ENCODE peak calls at places on chromosomes 7 and 10, in four cellular contexts. One of them, this sample, is unnamed. For H3K4me1, the result is how much of the 10 kb centered on the place peaks cover.

GRCh38 chr10:123069271-123069670 is 60.5 kb downstream of the ACADSB start:
- DNase-seq in psoas muscle: no peak
- DNase-seq in cardiac muscle cell: no peak
- DNase-seq in kidney: no peak
- DNase-seq in this sample: no peak

GRCh38 chr7:66055321-66055956 is 20.2 kb upstream of the ASL start:
- DNase-seq in cardiac muscle cell: peak
- DNase-seq in psoas muscle: no peak
- DNase-seq in kidney: no peak
- DNase-seq in this sample: no peak

GRCh38 chr10:4213441-4213840 is 428.4 kb upstream of the KLF6 start:
- DNase-seq in psoas muscle: no peak
- DNase-seq in kidney: no peak
- DNase-seq in cardiac muscle cell: no peak
- DNase-seq in this sample: no peak

GRCh38 chr7:54292171-54292925 is 249.8 kb upstream of the VSTM2A start:
- DNase-seq in cardiac muscle cell: no peak
- DNase-seq in kidney: no peak
- DNase-seq in psoas muscle: no peak
- DNase-seq in this sample: no peak

GRCh38 chr7:84800846-84801245 is 386.0 kb downstream of the SEMA3D start:
- DNase-seq in kidney: no peak
- DNase-seq in cardiac muscle cell: no peak
- DNase-seq in psoas muscle: no peak
- DNase-seq in this sample: no peak

GRCh38 chr10:75645704-75646103 is 214.3 kb downstream of the LRMDA start:
- DNase-seq in psoas muscle: no peak
- DNase-seq in kidney: no peak
- DNase-seq in cardiac muscle cell: no peak
- DNase-seq in this sample: no peak

GRCh38 chr7:16905300-16906044 is 23.7 kb upstream of the AGR3 start:
- DNase-seq in psoas muscle: no peak
- DNase-seq in kidney: no peak
- DNase-seq in cardiac muscle cell: peak
- DNase-seq in this sample: no peak

GRCh38 chr10:51344371-51344770 is 270.1 kb downstream of the PRKG1 start:
- DNase-seq in cardiac muscle cell: no peak
- DNase-seq in psoas muscle: no peak
- DNase-seq in kidney: no peak
- DNase-seq in this sample: no peak

GRCh38 chr7:70178787-70179186 is 580.5 kb downstream of the AUTS2 start:
- DNase-seq in cardiac muscle cell: no peak
- DNase-seq in kidney: no peak
- DNase-seq in psoas muscle: no peak
- DNase-seq in this sample: no peak

GRCh38 chr10:3774814-3775670 is 10.0 kb downstream of the KLF6 start:
- DNase-seq in psoas muscle: peak
- DNase-seq in kidney: no peak
- DNase-seq in cardiac muscle cell: peak
- DNase-seq in this sample: no peak

GRCh38 chr7:121286742-121287699 is 41.8 kb upstream of the WNT16 start:
- DNase-seq in psoas muscle: no peak
- DNase-seq in cardiac muscle cell: no peak
- DNase-seq in kidney: no peak
- DNase-seq in this sample: no peak

GRCh38 chr7:117323877-117324699 is 1.2 kb upstream of the WNT2 start:
- DNase-seq in kidney: peak
- DNase-seq in cardiac muscle cell: peak
- DNase-seq in psoas muscle: peak
- DNase-seq in this sample: peak

GRCh38 chr10:68135922-68136718 is 26.8 kb downstream of the MYPN start:
- DNase-seq in psoas muscle: no peak
- DNase-seq in cardiac muscle cell: peak
- DNase-seq in kidney: no peak
- DNase-seq in this sample: no peak

GRCh38 chr7:14507617-14508016 is 394.9 kb downstream of the DGKB start:
- DNase-seq in cardiac muscle cell: peak
- DNase-seq in kidney: no peak
- DNase-seq in psoas muscle: no peak
- DNase-seq in this sample: no peak

GRCh38 chr10:44194435-44194834 is 190.5 kb downstream of the CXCL12 start:
- DNase-seq in cardiac muscle cell: no peak
- DNase-seq in psoas muscle: no peak
- DNase-seq in kidney: no peak
- DNase-seq in this sample: no peak

GRCh38 chr10:44196008-44196320 is 188.9 kb downstream of the CXCL12 start:
- DNase-seq in psoas muscle: no peak
- DNase-seq in kidney: no peak
- DNase-seq in cardiac muscle cell: no peak
- DNase-seq in this sample: no peak

GRCh38 chr10:44193567-44194220 is 191.2 kb downstream of the CXCL12 start:
- DNase-seq in psoas muscle: no peak
- DNase-seq in cardiac muscle cell: no peak
- DNase-seq in kidney: no peak
- DNase-seq in this sample: no peak

GRCh38 chr10:44196336-44196735 is 188.6 kb downstream of the CXCL12 start:
- DNase-seq in cardiac muscle cell: no peak
- DNase-seq in psoas muscle: no peak
- DNase-seq in kidney: no peak
- DNase-seq in this sample: no peak

DNA sequence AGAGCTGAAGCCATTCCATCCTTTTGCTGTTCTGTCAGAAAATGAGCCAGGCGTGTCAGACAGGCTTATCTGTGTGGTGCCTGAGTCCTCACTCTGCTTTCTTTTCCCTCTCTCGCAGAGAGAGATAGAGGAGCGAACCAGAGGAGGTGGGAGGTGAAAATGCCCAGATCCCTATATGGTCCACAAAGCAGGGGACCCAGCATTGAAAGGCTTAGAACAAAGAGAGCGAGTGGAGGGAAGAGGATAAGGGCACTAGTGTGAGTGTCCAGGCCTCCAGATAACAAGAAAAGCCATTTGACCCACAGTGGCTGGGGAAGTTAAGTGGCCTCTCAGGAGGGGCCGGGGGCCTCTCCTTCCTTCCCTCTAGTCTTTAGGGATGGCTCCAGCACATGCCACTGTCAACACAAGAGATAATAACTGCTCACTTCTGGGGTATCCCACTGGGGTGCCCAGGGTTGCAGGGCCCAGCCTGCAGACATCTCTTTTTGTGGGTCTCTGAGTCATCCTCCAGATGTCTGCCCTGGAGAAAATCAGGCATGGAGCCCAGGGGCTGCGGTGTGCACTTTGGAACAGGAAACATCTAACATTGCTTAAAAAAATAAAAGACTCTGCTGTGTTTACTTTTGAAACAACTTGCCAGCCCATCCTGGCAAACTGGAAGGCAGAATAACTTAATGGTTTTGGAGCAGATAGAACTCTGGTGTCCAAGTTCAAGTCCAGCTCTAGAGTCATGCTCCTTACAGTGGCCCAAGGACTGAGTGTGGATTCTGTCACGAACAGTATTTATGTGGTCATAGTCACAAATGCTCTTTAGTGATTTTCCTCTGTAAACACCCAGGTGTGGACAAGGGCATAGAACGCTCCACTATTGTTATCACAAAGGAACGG is 189.5 kb downstream of the CXCL12 start:
- DNase-seq in cardiac muscle cell: peak
- DNase-seq in kidney: no peak
- DNase-seq in psoas muscle: peak
- DNase-seq in this sample: no peak
- H3K4me3 ChIP-seq in cardiac muscle cell: no peak
- H3K4me3 ChIP-seq in kidney: no peak
- H3K4me3 ChIP-seq in psoas muscle: no peak
- H3K4me3 ChIP-seq in this sample: no peak

GRCh38 chr10:47259521-47259920 is 40.5 kb upstream of the GDF10 start:
- DNase-seq in kidney: no peak
- DNase-seq in cardiac muscle cell: no peak
- DNase-seq in psoas muscle: no peak
- DNase-seq in this sample: no peak

GRCh38 chr10:47258921-47259320 is 41.1 kb upstream of the GDF10 start:
- DNase-seq in cardiac muscle cell: no peak
- DNase-seq in psoas muscle: no peak
- DNase-seq in kidney: no peak
- DNase-seq in this sample: no peak

GRCh38 chr10:47261121-47261520 is 38.9 kb upstream of the GDF10 start:
- DNase-seq in kidney: no peak
- DNase-seq in psoas muscle: no peak
- DNase-seq in cardiac muscle cell: no peak
- DNase-seq in this sample: no peak

GRCh38 chr10:47261556-47261955 is 38.4 kb upstream of the GDF10 start:
- DNase-seq in psoas muscle: no peak
- DNase-seq in cardiac muscle cell: no peak
- DNase-seq in kidney: no peak
- DNase-seq in this sample: no peak

DNA sequence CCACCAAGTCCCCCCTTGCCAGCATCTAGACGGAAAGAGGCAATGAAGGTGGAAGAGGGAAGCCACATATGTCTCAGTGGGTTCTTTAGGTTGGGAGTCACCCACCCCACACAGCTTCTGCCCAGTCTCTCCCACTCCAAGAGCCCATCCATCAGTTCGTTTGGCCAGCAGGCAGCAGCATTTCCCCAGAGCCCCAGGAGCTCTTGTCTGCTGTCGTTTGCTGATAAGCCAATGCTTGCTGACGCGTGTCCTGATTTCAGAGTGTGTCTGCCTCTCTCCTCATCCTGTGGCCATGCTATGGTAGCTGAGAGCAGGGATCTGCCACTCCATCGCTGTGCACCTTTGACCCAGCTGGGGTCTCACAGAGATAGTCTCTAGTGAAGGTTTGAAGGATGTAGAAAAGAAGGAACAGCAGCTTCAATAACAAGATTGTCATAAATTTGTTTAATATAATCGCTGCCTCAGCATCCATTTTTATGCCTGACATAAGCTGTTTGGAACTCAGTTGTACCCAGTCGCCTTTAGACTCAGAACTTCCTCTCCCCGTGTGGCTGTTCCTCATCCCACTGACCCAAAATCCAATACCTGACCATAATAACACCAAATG is 39.4 kb upstream of the GDF10 start:
- DNase-seq in psoas muscle: no peak
- DNase-seq in cardiac muscle cell: peak
- DNase-seq in kidney: no peak
- DNase-seq in this sample: peak
- TF ChIP-seq CTCF in psoas muscle: no peak
- TF ChIP-seq CTCF in cardiac muscle cell: no peak
- TF ChIP-seq CTCF in kidney: no peak
- TF ChIP-seq CTCF in this sample: peak

GRCh38 chr10:125106586-125106985 is 53.8 kb downstream of the CTBP2 start:
- DNase-seq in psoas muscle: no peak
- DNase-seq in kidney: no peak
- DNase-seq in cardiac muscle cell: no peak
- DNase-seq in this sample: no peak

GRCh38 chr10:125107166-125107949 is 53.0 kb downstream of the CTBP2 start:
- DNase-seq in cardiac muscle cell: peak
- DNase-seq in psoas muscle: no peak
- DNase-seq in kidney: no peak
- DNase-seq in this sample: no peak

GRCh38 chr10:125105856-125106255 is 54.5 kb downstream of the CTBP2 start:
- DNase-seq in psoas muscle: no peak
- DNase-seq in kidney: no peak
- DNase-seq in cardiac muscle cell: no peak
- DNase-seq in this sample: no peak

GRCh38 chr10:125105155-125105554 is 55.2 kb downstream of the CTBP2 start:
- DNase-seq in psoas muscle: no peak
- DNase-seq in kidney: no peak
- DNase-seq in cardiac muscle cell: no peak
- DNase-seq in this sample: no peak

GRCh38 chr10:125107972-125108580 is 52.3 kb downstream of the CTBP2 start:
- DNase-seq in kidney: no peak
- DNase-seq in psoas muscle: no peak
- DNase-seq in cardiac muscle cell: no peak
- DNase-seq in this sample: no peak
- H3K4me1 ChIP-seq in kidney: under half
- H3K4me1 ChIP-seq in psoas muscle: under half
- H3K4me1 ChIP-seq in cardiac muscle cell: under half
- H3K4me1 ChIP-seq in this sample: under half

DNA sequence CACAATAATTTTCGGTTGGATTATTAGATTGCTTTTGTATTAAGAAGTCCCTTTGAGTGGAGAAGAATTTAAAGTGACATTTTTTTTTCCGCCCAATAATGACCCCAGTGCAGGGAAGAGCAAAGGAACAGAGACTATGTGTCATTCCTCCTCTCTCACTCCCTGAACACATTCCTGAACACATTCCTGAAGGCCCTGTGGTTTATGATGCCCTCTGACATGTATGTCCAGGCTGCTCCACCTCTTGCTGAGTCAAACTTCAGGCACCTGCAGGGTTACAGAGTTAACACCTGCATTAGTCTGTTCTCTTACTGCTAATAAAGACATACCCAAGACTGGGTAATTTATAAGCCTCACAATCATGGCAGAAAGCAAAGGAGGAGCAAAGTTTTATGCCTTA is 704.0 kb upstream of the LRRN3 start:
- DNase-seq in psoas muscle: no peak
- DNase-seq in kidney: no peak
- DNase-seq in cardiac muscle cell: no peak
- DNase-seq in this sample: no peak
- H3K4me3 ChIP-seq in psoas muscle: no peak
- H3K4me3 ChIP-seq in kidney: no peak
- H3K4me3 ChIP-seq in cardiac muscle cell: no peak
- H3K4me3 ChIP-seq in this sample: no peak

DNA sequence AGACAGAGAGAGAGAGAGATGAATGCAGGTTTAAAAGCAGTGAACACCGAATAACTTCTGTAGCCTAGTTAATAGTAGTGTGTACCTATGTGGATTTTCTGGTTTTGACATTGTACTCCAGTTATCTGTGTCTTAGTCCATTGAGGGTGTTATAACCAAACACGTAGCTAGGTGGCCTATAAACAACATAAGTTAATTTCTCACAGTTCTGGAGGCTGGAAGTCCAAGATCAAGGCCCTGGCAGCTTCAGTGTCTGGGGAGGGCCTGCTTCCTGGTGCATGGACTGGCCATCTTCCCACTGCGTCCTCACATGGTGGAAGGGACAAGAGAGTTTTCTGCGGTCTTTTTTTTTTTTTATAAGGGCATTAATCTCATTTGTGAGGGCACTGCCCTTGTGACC is 23.5 kb downstream of the AOC1 start:
- DNase-seq in psoas muscle: no peak
- DNase-seq in cardiac muscle cell: no peak
- DNase-seq in kidney: no peak
- DNase-seq in this sample: no peak
- TF ChIP-seq CTCF in psoas muscle: no peak
- TF ChIP-seq CTCF in cardiac muscle cell: peak
- TF ChIP-seq CTCF in kidney: peak
- TF ChIP-seq CTCF in this sample: peak

GRCh38 chr7:76122516-76123239 is 74.8 kb downstream of the MDH2 start:
- DNase-seq in cardiac muscle cell: peak
- DNase-seq in psoas muscle: no peak
- DNase-seq in kidney: no peak
- DNase-seq in this sample: no peak
- H3K4me1 ChIP-seq in cardiac muscle cell: under half
- H3K4me1 ChIP-seq in psoas muscle: under half
- H3K4me1 ChIP-seq in kidney: under half
- H3K4me1 ChIP-seq in this sample: under half

GRCh38 chr7:98619450-98620321 is 2.6 kb downstream of the NPTX2 start:
- DNase-seq in psoas muscle: no peak
- DNase-seq in kidney: no peak
- DNase-seq in cardiac muscle cell: peak
- DNase-seq in this sample: no peak
- H3K4me3 ChIP-seq in psoas muscle: no peak
- H3K4me3 ChIP-seq in kidney: no peak
- H3K4me3 ChIP-seq in cardiac muscle cell: no peak
- H3K4me3 ChIP-seq in this sample: no peak

GRCh38 chr7:154583454-154583853 is 419.5 kb downstream of the PAXIP1 start:
- DNase-seq in kidney: no peak
- DNase-seq in psoas muscle: no peak
- DNase-seq in cardiac muscle cell: no peak
- DNase-seq in this sample: no peak
- TF ChIP-seq CTCF in kidney: no peak
- TF ChIP-seq CTCF in psoas muscle: no peak
- TF ChIP-seq CTCF in cardiac muscle cell: no peak
- TF ChIP-seq CTCF in this sample: no peak

This sample was measured in BE2C.